ENCODE peak calls at places on chromosomes 11 and 22, in six cellular contexts. F is K562, L is A549, D is HepG2, W is GM12878, Q is upper lobe of left lung. Z is an unnamed sample.

GRCh38 chr11:6898911-6899310 is 6.6 kb upstream of the OR2D2 start:
- ATAC-seq in F (no peak), L (no peak), D (no peak), W (no peak), Q (no peak), Z (no peak)

GRCh38 chr11:83122766-83123165 is 34.2 kb upstream of the PCF11 start:
- ATAC-seq in F (no peak), L (no peak), D (no peak), W (no peak), Q (no peak), Z (no peak)

GRCh38 chr22:50000587-50001387 is 11.8 kb downstream of the IL17REL start:
- ATAC-seq in F (no peak), L (peak), D (no peak), W (no peak), Q (no peak), Z (no peak)

GRCh38 chr11:34132261-34132965 is 27.0 kb downstream of the NAT10 start:
- ATAC-seq in F (no peak), L (no peak), D (no peak), W (no peak), Q (no peak), Z (no peak)

GRCh38 chr11:36268337-36268931 is 20.8 kb downstream of the COMMD9 start:
- ATAC-seq in F (no peak), L (no peak), D (no peak), W (no peak), Q (no peak), Z (no peak)

GRCh38 chr11:72606362-72607100 is 67.7 kb downstream of the PDE2A start:
- ATAC-seq in F (no peak), L (no peak), D (no peak), W (no peak), Q (no peak), Z (no peak)

GRCh38 chr11:75642402-75643113 is 26.3 kb downstream of the MAP6 start:
- ATAC-seq in F (no peak), L (no peak), D (no peak), W (no peak), Q (no peak), Z (no peak)

GRCh38 chr11:113474362-113475159 is 637 bp downstream of the DRD2 start:
- ATAC-seq in F (peak), L (peak), D (peak), W (peak), Q (peak), Z (peak)

GRCh38 chr22:43005106-43005505 is 9.8 kb downstream of the PACSIN2 start:
- ATAC-seq in F (no peak), L (no peak), D (no peak), W (no peak), Q (no peak), Z (no peak)

DNA sequence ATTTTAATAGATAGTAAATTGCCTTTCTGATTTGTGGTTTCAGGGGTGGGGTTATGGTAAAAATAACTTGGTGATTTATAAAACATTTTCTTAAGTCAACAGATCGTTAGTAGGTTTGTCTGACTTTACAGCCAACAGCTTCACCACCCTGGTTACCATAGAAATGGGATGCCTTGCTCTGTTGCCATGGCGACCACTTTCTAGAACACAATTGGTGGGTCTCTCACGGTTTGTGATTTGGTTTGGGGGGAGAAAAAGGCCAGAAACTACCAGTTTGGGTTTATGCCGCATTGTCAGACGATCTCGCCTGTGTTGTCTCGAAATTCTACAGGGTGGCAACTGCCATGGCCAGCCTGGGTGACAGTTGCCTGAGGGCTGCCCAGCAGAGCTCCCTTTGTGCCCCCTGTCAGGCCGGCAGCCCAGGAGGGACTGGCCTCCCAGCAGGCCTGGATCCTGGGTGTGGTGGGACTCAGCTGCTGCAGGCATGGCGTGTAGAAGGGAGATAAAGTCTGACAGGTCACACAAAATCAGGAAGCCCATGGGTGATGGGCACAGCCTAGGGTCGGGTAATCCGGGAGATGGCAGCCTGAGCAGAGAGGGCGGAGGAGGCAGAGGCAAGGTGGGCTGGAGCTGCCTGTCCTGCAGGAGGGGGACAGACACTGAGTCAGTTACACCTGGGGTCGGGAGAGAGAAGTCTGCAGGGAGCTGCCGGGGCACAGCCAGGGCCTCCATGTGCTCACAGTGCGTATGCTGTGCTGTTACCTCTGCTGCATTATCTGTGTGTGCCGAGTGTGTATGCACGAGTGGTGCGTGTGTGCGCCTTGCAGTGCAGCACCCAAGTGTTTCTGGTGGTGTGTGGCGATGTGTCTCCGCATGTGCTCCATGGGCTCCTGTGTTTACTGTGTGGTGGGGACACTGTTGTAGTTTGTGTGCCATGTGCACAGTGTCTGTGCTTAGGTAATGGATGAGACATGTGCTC is 31.1 kb downstream of the KCNC1 start:
- ATAC-seq in F (no peak), L (peak), D (no peak), W (no peak), Q (no peak), Z (no peak)
- TF ChIP-seq EP300 in F (no peak), L (no peak), D (no peak), W (no peak), Q (no peak), Z (no peak)

GRCh38 chr11:59773082-59773438 is 17.9 kb downstream of the STX3 start:
- ATAC-seq in F (no peak), L (no peak), D (no peak), W (no peak), Q (no peak), Z (no peak)

GRCh38 chr11:59769828-59770227 is 14.7 kb downstream of the STX3 start:
- ATAC-seq in F (no peak), L (no peak), D (no peak), W (no peak), Q (peak), Z (no peak)

GRCh38 chr11:59770869-59771268 is 15.7 kb downstream of the STX3 start:
- ATAC-seq in F (no peak), L (no peak), D (no peak), W (no peak), Q (no peak), Z (no peak)

GRCh38 chr11:59770324-59770723 is 15.1 kb downstream of the STX3 start:
- ATAC-seq in F (no peak), L (no peak), D (no peak), W (no peak), Q (no peak), Z (no peak)

DNA sequence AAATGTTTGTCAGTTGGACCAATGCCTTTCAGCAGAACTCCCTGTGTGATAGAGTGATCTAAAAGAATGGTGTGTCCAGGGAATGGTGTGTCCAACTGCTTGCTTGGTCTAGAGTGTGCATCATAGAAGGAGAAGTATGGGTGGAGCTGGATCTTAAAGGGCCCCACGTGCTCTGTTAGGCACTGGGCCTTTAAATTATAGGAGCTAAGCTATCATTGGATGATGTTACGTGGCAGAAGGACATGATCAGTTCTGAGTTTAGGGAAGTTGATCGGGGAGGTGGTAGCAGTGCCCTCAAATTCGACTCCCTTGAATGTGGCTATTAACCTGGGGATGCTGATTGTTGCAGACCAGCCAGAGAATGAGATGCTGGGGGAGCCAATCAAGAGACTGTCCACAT is 16.4 kb downstream of the STX3 start:
- ATAC-seq in F (no peak), L (no peak), D (no peak), W (no peak), Q (no peak), Z (no peak)
- TF ChIP-seq CTCF in F (no peak), L (no peak), D (no peak), W (no peak), Q (no peak), Z (no peak)

GRCh38 chr11:131240421-131240820 is 130.0 kb upstream of the NTM start:
- ATAC-seq in F (no peak), L (no peak), D (no peak), W (no peak), Q (no peak), Z (no peak)

GRCh38 chr11:131248588-131248987 is 121.8 kb upstream of the NTM start:
- ATAC-seq in F (no peak), L (no peak), D (no peak), W (no peak), Q (no peak), Z (no peak)

GRCh38 chr11:131246589-131247164 is 123.7 kb upstream of the NTM start:
- ATAC-seq in F (peak), L (peak), D (peak), W (peak), Q (peak), Z (no peak)

GRCh38 chr11:131246156-131246555 is 124.3 kb upstream of the NTM start:
- ATAC-seq in F (no peak), L (no peak), D (no peak), W (no peak), Q (no peak), Z (no peak)

DNA sequence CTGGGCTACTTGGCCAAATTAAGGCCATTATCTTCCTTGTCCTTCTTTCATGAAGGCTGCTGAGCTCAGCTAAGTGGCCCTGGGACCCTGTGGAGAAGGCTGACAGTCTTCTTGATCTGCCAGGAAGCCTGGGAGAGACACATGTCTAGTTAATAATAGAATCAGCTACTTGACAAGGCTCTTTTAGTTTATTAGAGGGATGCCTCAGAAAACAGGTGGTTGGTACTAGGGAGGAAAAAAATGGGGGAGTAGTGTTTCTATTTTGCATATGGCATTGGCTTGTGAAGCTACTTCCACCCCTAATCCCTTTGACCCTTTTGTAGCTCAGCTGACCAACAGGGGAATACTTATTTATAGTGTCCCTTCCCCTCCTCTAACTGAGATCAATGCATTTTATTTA is 127.8 kb upstream of the NTM start:
- ATAC-seq in F (no peak), L (no peak), D (no peak), W (no peak), Q (no peak), Z (no peak)
- TF ChIP-seq EP300 in F (no peak), L (no peak), D (no peak), W (no peak), Q (no peak), Z (no peak)

DNA sequence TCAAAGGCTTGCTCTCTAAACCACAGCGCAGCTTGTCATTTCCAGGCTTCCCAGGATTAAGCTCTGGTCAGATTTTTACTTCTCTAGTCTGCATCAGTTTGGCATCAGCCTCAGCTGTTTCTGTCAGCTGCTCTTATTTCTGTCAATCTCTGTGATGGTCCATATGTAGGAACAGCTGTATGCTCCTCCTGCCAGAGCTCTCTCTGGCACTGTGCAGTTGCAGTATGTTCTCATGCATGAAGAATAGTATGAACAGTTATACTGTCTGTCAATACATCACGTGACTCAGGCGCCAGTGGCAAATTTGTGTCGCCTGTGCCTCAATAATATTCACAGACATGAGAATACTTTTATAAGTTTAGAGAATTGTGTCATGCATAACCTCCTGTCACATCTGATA is 6.7 kb downstream of the OR6M1 start:
- ATAC-seq in F (no peak), L (no peak), D (no peak), W (no peak), Q (no peak), Z (no peak)
- TF ChIP-seq CTCF in F (no peak), L (no peak), D (no peak), W (no peak), Q (no peak), Z (no peak)

DNA sequence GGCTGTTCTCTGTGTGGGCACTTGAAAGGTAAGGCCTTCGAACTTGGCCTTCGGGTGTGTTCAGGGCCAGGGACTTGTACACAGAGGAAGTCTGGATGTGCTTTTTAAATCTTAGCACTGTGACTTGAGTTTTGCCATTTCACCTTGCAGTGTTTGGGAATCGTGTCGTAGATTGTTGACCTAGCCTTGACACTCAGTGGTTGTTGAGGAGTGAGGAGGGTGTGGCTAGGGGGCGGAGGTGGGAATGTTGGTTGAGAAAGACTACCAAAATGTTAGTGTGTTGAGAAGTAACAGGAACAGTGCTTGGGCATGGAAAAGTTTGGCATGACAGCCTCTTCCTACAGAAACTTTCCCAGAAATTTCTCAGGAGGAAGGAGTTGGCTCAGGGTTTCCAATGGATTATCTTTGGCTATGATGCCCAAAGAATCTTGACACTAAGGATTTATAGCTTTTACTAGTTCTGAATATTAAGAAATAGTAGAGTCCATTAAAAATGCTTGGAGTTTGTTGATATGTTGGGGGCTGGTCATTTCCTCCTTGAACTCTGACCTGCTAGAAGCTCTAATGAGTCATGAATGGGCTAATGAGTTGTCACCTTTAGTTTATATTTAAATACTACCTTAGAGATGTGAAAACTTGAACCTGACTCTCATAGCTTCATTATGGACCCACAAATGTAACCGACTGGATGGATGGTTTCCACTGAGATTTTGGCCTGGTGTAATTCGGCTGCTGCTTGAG is 40.6 kb downstream of the BARX2 start:
- ATAC-seq in F (no peak), L (no peak), D (no peak), W (no peak), Q (no peak), Z (no peak)
- TF ChIP-seq EP300 in F (no peak), L (no peak), D (no peak), W (no peak), Q (no peak), Z (no peak)

GRCh38 chr22:19291218-19291579 is 320 bp downstream of the CLTCL1 start:
- ATAC-seq in F (peak), L (peak), D (peak), W (peak), Q (no peak), Z (peak)

GRCh38 chr22:19287889-19288288 is 3.6 kb downstream of the CLTCL1 start:
- ATAC-seq in F (no peak), L (peak), D (no peak), W (no peak), Q (no peak), Z (no peak)

GRCh38 chr22:19290400-19291217 is 910 bp downstream of the CLTCL1 start:
- ATAC-seq in F (peak), L (peak), D (peak), W (no peak), Q (no peak), Z (no peak)

GRCh38 chr22:19291580-19292261 is at the start of gene CLTCL1:
- ATAC-seq in F (peak), L (peak), D (peak), W (peak), Q (peak), Z (peak)

DNA sequence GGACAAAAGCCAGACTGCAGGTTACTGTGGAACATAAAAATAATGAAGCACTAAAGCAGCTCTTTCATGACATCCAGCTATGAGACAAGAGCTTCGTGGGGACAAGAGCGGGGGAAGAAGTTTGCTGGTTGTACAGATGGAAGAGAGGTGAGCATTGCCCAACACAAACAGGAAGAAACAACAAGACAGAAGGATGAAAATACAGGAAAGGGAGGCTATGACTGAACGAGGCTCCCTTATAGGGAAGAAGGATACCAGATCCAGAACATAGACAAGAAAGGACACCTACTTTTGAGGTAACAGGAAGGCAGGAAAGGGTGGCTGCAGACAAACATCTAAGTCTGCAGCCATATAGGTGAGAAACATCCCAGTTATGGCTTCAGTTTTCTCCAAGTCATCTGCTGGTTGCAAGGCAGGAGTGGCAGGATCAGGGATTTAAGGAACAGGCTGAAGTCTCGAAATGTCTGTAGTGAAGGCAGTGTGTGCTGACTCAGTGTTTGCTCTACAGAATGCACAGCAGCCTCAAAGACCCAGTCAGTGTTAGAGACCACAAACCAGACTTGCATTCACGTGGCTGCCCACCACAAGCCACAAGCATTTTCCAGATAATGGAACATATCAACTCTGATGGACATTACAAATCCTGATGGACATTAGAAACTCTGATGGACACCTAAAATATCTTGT is 1.9 kb downstream of the CLTCL1 start:
- ATAC-seq in F (no peak), L (peak), D (no peak), W (no peak), Q (no peak), Z (no peak)
- TF ChIP-seq CTCF in F (no peak), L (no peak), D (no peak), W (no peak), Q (no peak), Z (no peak)

GRCh38 chr22:17784776-17785175 is 10.5 kb upstream of the BID start:
- ATAC-seq in F (no peak), L (no peak), D (no peak), W (no peak), Q (no peak), Z (no peak)
- TF ChIP-seq EP300 in F (no peak), L (no peak), D (no peak), W (no peak), Q (no peak), Z (no peak)

DNA sequence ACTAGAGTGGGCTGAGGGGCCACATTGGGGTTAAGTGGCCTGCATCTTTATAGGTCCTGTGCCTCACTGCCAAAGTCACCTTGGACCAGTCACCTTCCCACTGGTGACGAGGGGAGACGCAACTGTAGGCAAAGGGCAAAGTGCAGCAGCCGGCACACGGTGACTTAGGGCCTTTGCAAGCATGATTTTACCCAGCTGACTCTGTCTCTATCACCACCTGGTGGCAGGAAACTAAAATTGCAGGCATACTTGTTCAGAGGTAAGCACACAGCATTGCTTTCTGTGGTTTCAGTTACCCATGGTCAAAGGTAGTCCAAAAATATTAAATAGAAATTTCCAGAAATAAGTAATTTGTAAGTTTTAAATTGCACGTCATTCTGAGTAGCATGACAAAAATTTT is 1164.4 kb downstream of the BRD1 start:
- ATAC-seq in F (no peak), L (no peak), D (peak), W (no peak), Q (no peak), Z (no peak)
- TF ChIP-seq CTCF in F (peak), L (no peak), D (peak), W (peak), Q (no peak), Z (no peak)

DNA sequence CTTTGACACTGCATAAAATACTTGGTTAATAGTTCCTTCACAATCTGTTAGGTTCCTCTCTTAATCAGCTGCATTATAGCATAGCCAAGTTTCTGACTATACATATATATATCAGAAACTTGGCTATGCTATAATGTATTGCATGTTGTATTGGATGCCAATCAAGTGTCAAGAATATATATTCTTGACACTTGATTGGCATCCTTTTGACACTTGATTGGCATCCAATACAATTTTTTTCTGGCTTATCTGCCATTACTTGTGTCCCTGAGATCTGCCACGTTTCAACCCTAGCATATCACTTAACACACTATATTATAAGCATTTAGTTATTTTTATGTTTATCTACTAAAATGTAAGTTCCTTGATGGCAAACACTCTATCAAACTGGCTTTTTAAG is 949.7 kb upstream of the TENM4 start:
- ATAC-seq in F (no peak), L (no peak), D (no peak), W (no peak), Q (no peak), Z (no peak)
- TF ChIP-seq EP300 in F (no peak), L (no peak), D (no peak), W (no peak), Q (no peak), Z (no peak)

Z was measured in gastroesophageal sphincter.